ENCODE peak calls at places on chromosomes 11 and 22, in seven cellular contexts. J is sciatic nerve, R is NCI-H1105, I is OCI-M1, E is WTC11, G is memory B cell, Y is AML-193. L is an unnamed sample.

GRCh38 chr22:30754521-30754920 is 59.8 kb downstream of the OSBP2 start:
- DNase-seq in J (no peak), E (no peak), I (no peak), Y (no peak), G (no peak), R (no peak), L (no peak)

GRCh38 chr11:114776956-114777355 is 98.6 kb downstream of the NXPE2 start:
- DNase-seq in G (no peak), Y (no peak), E (no peak), J (no peak), I (no peak), R (no peak), L (no peak)

GRCh38 chr22:41915035-41915782 is at the start of gene SHISA8:
- DNase-seq in J (no peak), I (no peak), E (peak; percentile 62), G (peak; percentile 74), R (peak; percentile 32), Y (no peak), L (no peak)

GRCh38 chr11:13834463-13834862 is 128.1 kb upstream of the SPON1 start:
- DNase-seq in J (no peak), R (no peak), G (no peak), E (peak; percentile 74), Y (no peak), I (peak; percentile 18), L (no peak)

GRCh38 chr11:107916671-107917241 is 11.5 kb upstream of the RAB39A start:
- DNase-seq in Y (peak; percentile 2), I (peak; percentile 12), J (no peak), R (no peak), G (peak; percentile 48), E (peak; percentile 81), L (no peak)

GRCh38 chr22:47884775-47885174 is 1122.3 kb downstream of the TBC1D22A start:
- DNase-seq in J (no peak), G (no peak), R (no peak), E (no peak), I (no peak), Y (no peak), L (no peak)

GRCh38 chr11:12007769-12008737 is at the start of gene DKK3:
- DNase-seq in G (no peak), R (peak; percentile 27), E (peak; percentile 48), J (no peak), I (no peak), Y (no peak), L (no peak)

GRCh38 chr11:26621147-26621546 is 49.1 kb upstream of the MUC15 start:
- DNase-seq in R (no peak), E (no peak), J (no peak), G (no peak), I (no peak), Y (no peak), L (no peak)

GRCh38 chr11:27088353-27088752 is 47.7 kb downstream of the BBOX1 start:
- DNase-seq in J (no peak), Y (no peak), E (no peak), G (no peak), R (peak; percentile 86), I (no peak), L (no peak)

GRCh38 chr22:33057363-33057995 is 702 bp downstream of the SYN3 start:
- DNase-seq in G (no peak), I (no peak), E (no peak), J (no peak), R (no peak), Y (no peak), L (no peak)

GRCh38 chr11:67647471-67647870 is 3.1 kb downstream of the ACY3 start:
- DNase-seq in Y (no peak), G (no peak), J (no peak), R (no peak), E (peak; percentile 8), I (no peak), L (no peak)

GRCh38 chr11:56700242-56700918 is 1.5 kb downstream of the OR9G1 start:
- DNase-seq in R (no peak), J (no peak), Y (no peak), I (no peak), E (no peak), G (no peak), L (no peak)

GRCh38 chr11:107591098-107591445 is at the start of gene ELMOD1:
- DNase-seq in I (no peak), R (peak; percentile 37), E (peak; percentile 67), J (peak; percentile 62), G (peak; percentile 28), Y (no peak), L (peak; percentile 56)

GRCh38 chr11:2477936-2478335 is 33.1 kb downstream of the KCNQ1 start:
- DNase-seq in I (no peak), Y (no peak), R (no peak), G (no peak), E (no peak), J (no peak), L (no peak)

GRCh38 chr11:64249563-64250405 is 1.5 kb upstream of the PLCB3 start:
- DNase-seq in J (no peak), E (no peak), G (no peak), Y (no peak), R (no peak), I (no peak), L (no peak)

GRCh38 chr11:129853508-129854228 is 38.0 kb downstream of the TMEM45B start:
- DNase-seq in R (peak; percentile 99), I (no peak), J (no peak), G (no peak), E (no peak), Y (no peak), L (no peak)

GRCh38 chr11:91749231-91749630 is 475.4 kb upstream of the FAT3 start:
- DNase-seq in I (no peak), R (no peak), J (no peak), E (no peak), G (no peak), Y (no peak), L (no peak)

GRCh38 chr11:106996691-106997090 is 21.6 kb downstream of the GUCY1A2 start:
- DNase-seq in E (no peak), G (no peak), J (no peak), I (no peak), R (no peak), Y (no peak), L (no peak)

GRCh38 chr11:69321877-69322350 is 28.0 kb downstream of the MYEOV start:
- DNase-seq in G (no peak), I (no peak), J (no peak), R (no peak), E (no peak), Y (no peak), L (no peak)

GRCh38 chr22:29914165-29914564 is 31.2 kb downstream of the MTMR3 start:
- DNase-seq in E (no peak), I (no peak), J (no peak), G (no peak), Y (no peak), R (no peak), L (no peak)

GRCh38 chr22:34414467-34415440 is 494.5 kb upstream of the LARGE1 start:
- DNase-seq in R (peak; percentile 39), J (no peak), Y (peak; percentile 75), I (peak; percentile 84), G (no peak), E (peak; percentile 80), L (no peak)